ENCODE peak calls at places on chromosomes 13 and 19, in six cellular contexts. K is KG1, E is colonic mucosa, W is hypothalamus, A is neuronal stem cell, X is A172. U is an unnamed sample.

GRCh38 chr19:42053037-42053935 is 16.7 kb downstream of the GRIK5 start:
- DNase-seq in K (no peak), X (no peak), A (no peak), E (no peak), W (no peak), U (peak)

GRCh38 chr13:47251771-47252170 is 354.9 kb upstream of the HTR2A start:
- DNase-seq in E (no peak), A (no peak), W (no peak), K (no peak), X (no peak), U (no peak)

GRCh38 chr19:49875801-49876421 is 1.2 kb downstream of the AKT1S1 start:
- DNase-seq in A (peak), X (no peak), W (peak), E (peak), K (no peak), U (peak)

GRCh38 chr19:2702170-2703076 is at the start of gene GNG7:
- DNase-seq in X (peak), A (peak), K (peak), E (peak), W (peak), U (peak)

GRCh38 chr19:1261863-1262686 is 7.1 kb upstream of the CIRBP start:
- DNase-seq in A (no peak), K (no peak), X (peak), E (peak), W (no peak), U (peak)

GRCh38 chr13:105908581-105908980 is 626.9 kb downstream of the EFNB2 start:
- DNase-seq in W (no peak), X (peak), A (no peak), E (no peak), K (peak), U (no peak)

GRCh38 chr19:46107371-46107770 is 17.1 kb downstream of the IGFL3 start:
- DNase-seq in A (no peak), W (no peak), E (no peak), K (no peak), X (peak), U (no peak)

GRCh38 chr19:39408392-39409206 is 2.0 kb downstream of the ZFP36 start:
- DNase-seq in K (no peak), X (no peak), E (peak), A (no peak), W (no peak), U (peak)

GRCh38 chr13:28531195-28531955 is 36.4 kb upstream of the FLT1 start:
- DNase-seq in E (peak), W (no peak), A (peak), X (peak), K (no peak), U (peak)

GRCh38 chr13:80558074-80558473 is 217.1 kb upstream of the SPRY2 start:
- DNase-seq in X (no peak), A (no peak), K (no peak), W (no peak), E (no peak), U (peak)

GRCh38 chr19:30236006-30236405 is 136.2 kb upstream of the ZNF536 start:
- DNase-seq in K (no peak), E (no peak), X (no peak), A (no peak), W (no peak), U (no peak)

GRCh38 chr19:10421981-10422461 is 1.7 kb downstream of the PDE4A start:
- DNase-seq in E (no peak), A (no peak), W (no peak), X (no peak), K (no peak), U (no peak)

GRCh38 chr19:52094526-52094925 is 1.0 kb downstream of the ZNF841 start:
- DNase-seq in K (no peak), X (no peak), E (no peak), W (no peak), A (no peak), U (no peak)

GRCh38 chr19:6334490-6335285 is 1.3 kb upstream of the ACER1 start:
- DNase-seq in A (no peak), X (no peak), W (no peak), E (no peak), K (no peak), U (no peak)

GRCh38 chr19:6498294-6499036 is 3.6 kb downstream of the TUBB4A start:
- DNase-seq in A (no peak), E (no peak), K (no peak), W (no peak), X (no peak), U (no peak)

GRCh38 chr13:91684746-91685145 is 286.3 kb downstream of the GPC5 start:
- DNase-seq in W (no peak), A (no peak), E (no peak), K (no peak), X (no peak), U (no peak)

GRCh38 chr19:51099070-51099382 is 9.2 kb downstream of the CTU1 start:
- DNase-seq in A (no peak), E (no peak), W (no peak), X (no peak), K (no peak), U (no peak)

GRCh38 chr19:52936151-52936957 is 13.1 kb upstream of the ZNF888 start:
- DNase-seq in W (no peak), X (peak), K (peak), E (peak), A (no peak), U (no peak)

GRCh38 chr19:33156354-33156753 is 24.4 kb downstream of the WDR88 start:
- DNase-seq in E (no peak), K (no peak), W (no peak), A (no peak), X (peak), U (peak)

GRCh38 chr13:65472336-65472735 is 1757.8 kb downstream of the PCDH9 start:
- DNase-seq in E (no peak), W (no peak), X (no peak), A (no peak), K (no peak), U (peak)

GRCh38 chr13:104586010-104586746 is 1520.0 kb upstream of the SLC10A2 start:
- DNase-seq in W (no peak), K (no peak), X (peak), A (no peak), E (peak), U (peak)

GRCh38 chr13:77323858-77324257 is 3.0 kb downstream of the MYCBP2 start:
- DNase-seq in K (no peak), X (no peak), E (no peak), A (no peak), W (no peak), U (no peak)

GRCh38 chr19:38388310-38389100 is at the start of gene SPRED3:
- DNase-seq in K (no peak), X (peak), A (no peak), W (no peak), E (no peak), U (peak)

GRCh38 chr13:94968757-94969086 is 256.4 kb upstream of the SOX21 start:
- DNase-seq in E (no peak), K (no peak), A (peak), X (peak), W (no peak), U (no peak)

GRCh38 chr13:47480941-47481340 is 520.1 kb downstream of the SUCLA2 start:
- DNase-seq in K (peak), X (no peak), A (no peak), E (no peak), W (no peak), U (no peak)

GRCh38 chr13:92463134-92463533 is 763.5 kb upstream of the GPC6 start:
- DNase-seq in X (no peak), K (no peak), A (no peak), E (peak), W (no peak), U (no peak)

GRCh38 chr19:16702123-16702522 is 17.5 kb upstream of the NWD1 start:
- DNase-seq in K (no peak), E (no peak), A (no peak), X (peak), W (no peak), U (no peak)

GRCh38 chr19:36140289-36141038 is 598 bp downstream of the CAPNS1 start:
- DNase-seq in K (peak), X (peak), W (no peak), A (peak), E (peak), U (peak)

GRCh38 chr13:52695856-52696255 is 43.2 kb downstream of the SUGT1 start:
- DNase-seq in E (no peak), A (no peak), X (no peak), W (no peak), K (no peak), U (peak)

GRCh38 chr19:38784224-38784623 is 4.8 kb upstream of the LGALS7B start:
- DNase-seq in A (no peak), K (no peak), E (peak), X (peak), W (no peak), U (no peak)

GRCh38 chr13:25421602-25422001 is 49.8 kb downstream of the ATP8A2 start:
- DNase-seq in E (no peak), A (no peak), X (no peak), K (no peak), W (no peak), U (no peak)

GRCh38 chr19:29622191-29623070 is 16.3 kb downstream of the POP4 start:
- DNase-seq in X (peak), W (no peak), E (no peak), K (no peak), A (no peak), U (peak)

GRCh38 chr13:103663996-103664395 is 597.8 kb upstream of the SLC10A2 start:
- DNase-seq in E (no peak), K (no peak), A (no peak), X (no peak), W (no peak), U (peak)

GRCh38 chr19:49588370-49589122 is 2.4 kb upstream of the PRR12 start:
- DNase-seq in K (no peak), W (no peak), A (no peak), X (no peak), E (peak), U (no peak)

GRCh38 chr13:109985871-109986270 is 199.5 kb upstream of the IRS2 start:
- DNase-seq in W (no peak), K (no peak), X (no peak), E (no peak), A (no peak), U (no peak)

GRCh38 chr19:51439021-51439465 is 19.2 kb downstream of the SIGLEC8 start:
- DNase-seq in E (no peak), K (peak), A (no peak), W (no peak), X (peak), U (peak)

U was measured in PC-3.